ENCODE peak calls at places on chromosomes 12 and 14, in ten cellular contexts. C is sigmoid colon, Z is HCT116, Y is HL-60, Q is K562, B is stomach, T is GM23338, U is spleen, M is transverse colon, X is endothelial cell of umbilical vein. A is an unnamed sample.

GRCh38 chr12:68375701-68376469 is 43.7 kb upstream of the MDM1 start:
- DNase-seq in T (no peak), U (no peak), B (no peak), Q (no peak), C (no peak), M (no peak), Z (no peak), X (no peak), Y (no peak), A (no peak)

GRCh38 chr14:28763914-28764848 is 2.4 kb upstream of the FOXG1 start:
- DNase-seq in M (no peak), Z (no peak), X (no peak), C (no peak), B (no peak), U (no peak), T (peak), Q (no peak), Y (no peak), A (no peak)

GRCh38 chr12:56258068-56258819 is at the start of gene ANKRD52:
- DNase-seq in T (peak), C (peak), U (peak), Q (peak), B (peak), X (peak), M (peak), Y (peak), Z (no peak), A (no peak)

GRCh38 chr14:54681819-54682261 is 114.9 kb downstream of the SAMD4A start:
- DNase-seq in T (no peak), B (no peak), Z (no peak), X (peak), M (no peak), Y (no peak), C (no peak), U (no peak), Q (peak), A (no peak)

GRCh38 chr12:27081668-27082091 is 698 bp downstream of the C12orf71 start:
- DNase-seq in U (no peak), B (no peak), X (no peak), Q (peak), C (no peak), Y (no peak), M (no peak), Z (no peak), T (peak), A (no peak)

GRCh38 chr12:122097641-122098364 is 19.2 kb downstream of the MLXIP start:
- DNase-seq in X (peak), T (no peak), B (peak), M (peak), Y (no peak), Z (no peak), C (peak), U (no peak), Q (peak), A (no peak)

GRCh38 chr14:83849999-83850611 is 1679.8 kb upstream of the FLRT2 start:
- DNase-seq in U (no peak), Z (no peak), Y (no peak), B (no peak), M (no peak), X (no peak), C (no peak), T (no peak), Q (no peak), A (no peak)

GRCh38 chr12:82486524-82487235 is 128.4 kb downstream of the METTL25 start:
- DNase-seq in M (no peak), Q (no peak), C (no peak), B (no peak), Z (peak), Y (no peak), T (no peak), X (peak), U (no peak), A (no peak)

GRCh38 chr12:45518516-45519235 is 210.8 kb upstream of the ARID2 start:
- DNase-seq in Q (no peak), Z (no peak), U (no peak), M (no peak), X (no peak), C (no peak), T (no peak), B (no peak), Y (peak), A (no peak)

GRCh38 chr14:75941030-75941429 is 40.8 kb downstream of the TGFB3 start:
- DNase-seq in U (no peak), B (no peak), X (peak), Z (no peak), Q (no peak), M (no peak), Y (no peak), T (no peak), C (no peak), A (no peak)

GRCh38 chr14:62694075-62694474 is 351.2 kb downstream of the KCNH5 start:
- DNase-seq in M (no peak), X (no peak), C (no peak), Z (no peak), B (no peak), Y (no peak), Q (no peak), T (no peak), U (no peak), A (no peak)

GRCh38 chr14:99271288-99271941 is 582 bp downstream of the BCL11B start:
- DNase-seq in Q (no peak), Y (no peak), C (no peak), U (no peak), M (no peak), T (no peak), B (no peak), X (no peak), Z (no peak), A (no peak)

GRCh38 chr12:42094277-42094676 is 50.4 kb downstream of the GXYLT1 start:
- DNase-seq in C (no peak), U (no peak), M (no peak), Q (peak), B (no peak), T (no peak), Y (no peak), X (peak), Z (peak), A (no peak)

GRCh38 chr14:39265032-39265431 is 31.3 kb downstream of the MIA2 start:
- DNase-seq in B (no peak), T (no peak), Z (peak), U (no peak), Q (no peak), C (no peak), M (no peak), X (no peak), Y (peak), A (no peak)

GRCh38 chr14:44170554-44170953 is 336.5 kb downstream of the FSCB start:
- DNase-seq in X (no peak), Z (no peak), C (no peak), U (no peak), M (peak), Y (no peak), Q (no peak), B (no peak), T (no peak), A (no peak)

GRCh38 chr14:54420478-54421116 is 20.6 kb downstream of the CNIH1 start:
- DNase-seq in U (no peak), Z (peak), Y (peak), T (peak), X (peak), B (no peak), Q (peak), C (no peak), M (peak), A (no peak)

GRCh38 chr12:96986883-96987523 is 79.9 kb downstream of the NEDD1 start:
- DNase-seq in Y (no peak), M (no peak), T (peak), U (no peak), Q (peak), X (peak), B (no peak), C (no peak), Z (peak), A (no peak)

GRCh38 chr12:55642275-55643068 is 5.8 kb downstream of the OR10P1 start:
- DNase-seq in B (no peak), M (no peak), C (no peak), T (no peak), X (no peak), Z (no peak), U (peak), Y (peak), Q (no peak), A (no peak)

GRCh38 chr12:114319422-114319821 is 86.5 kb downstream of the TBX5 start:
- DNase-seq in Y (no peak), X (no peak), Q (no peak), T (no peak), M (no peak), C (no peak), U (no peak), B (no peak), Z (no peak), A (no peak)

DNA sequence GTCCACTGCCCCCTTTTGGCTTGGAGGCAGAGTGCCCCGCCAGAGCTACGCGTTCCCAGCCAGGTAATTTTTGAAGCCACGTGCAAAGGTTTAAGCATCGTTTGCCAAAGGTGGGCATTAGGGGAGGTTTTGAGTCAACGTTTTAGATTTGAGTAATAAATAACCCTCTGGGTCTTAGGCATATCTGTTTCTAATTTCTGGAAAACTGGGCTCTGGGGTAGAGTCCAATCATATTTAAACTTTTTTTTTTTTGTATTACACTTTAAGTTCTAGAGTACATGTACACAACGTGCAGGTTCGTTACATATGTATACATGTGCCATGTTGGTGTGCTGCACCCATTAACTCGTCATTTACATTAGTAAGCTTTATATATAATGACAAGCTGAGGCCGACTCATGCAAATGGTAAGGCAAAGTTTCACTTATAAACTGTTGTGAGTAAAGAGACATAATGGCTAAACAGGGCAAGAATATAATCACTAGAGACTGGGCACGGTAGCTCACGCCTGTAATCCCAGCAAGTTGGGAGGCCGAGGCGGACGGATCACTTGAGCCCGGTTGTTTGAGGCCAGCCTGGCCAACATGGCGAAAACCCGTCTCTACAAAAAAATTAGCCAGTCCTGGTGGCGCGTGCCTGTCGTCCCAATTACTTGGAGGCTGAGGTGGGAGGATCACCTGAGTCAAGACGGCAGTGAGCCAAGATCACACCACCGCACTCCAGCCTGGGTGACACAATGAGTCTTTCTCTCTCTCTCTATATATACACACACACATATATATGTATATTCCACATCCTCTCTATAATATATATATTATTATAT is 491 bp upstream of the NR2C1 start:
- DNase-seq in T (no peak), U (no peak), Z (no peak), C (no peak), B (no peak), Q (no peak), Y (no peak), X (no peak), M (no peak), A (no peak)
- TF ChIP-seq CTCF in T (peak), U (peak), Z (no peak), C (peak), B (peak), Q (peak), Y (peak), X (peak), M (peak), A (peak)

DNA sequence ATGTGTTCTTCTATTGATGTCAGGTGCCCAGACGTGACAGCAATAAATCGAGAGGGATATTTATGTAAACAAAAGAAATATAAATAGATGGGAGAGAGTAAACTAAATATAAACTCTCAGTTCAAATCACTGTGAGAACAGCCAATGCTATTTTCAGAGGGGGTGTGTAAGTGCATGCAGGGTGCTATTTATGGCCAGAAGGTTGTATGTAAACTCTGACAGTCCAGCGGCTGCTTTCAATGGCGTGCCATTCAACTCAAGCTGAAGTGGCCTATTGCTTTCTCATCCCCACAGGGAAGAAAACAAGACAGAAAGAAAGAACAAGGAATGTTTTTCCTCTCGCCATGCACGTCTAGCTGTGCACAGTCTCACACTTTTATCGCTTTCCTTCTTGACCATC is 127.2 kb downstream of the KCNA5 start:
- DNase-seq in T (no peak), Q (no peak), U (no peak), B (no peak), M (no peak), X (no peak), Z (no peak), C (no peak), Y (no peak), A (no peak)
- TF ChIP-seq POLR2AphosphoS5 in T (no peak), Q (no peak), U (no peak), B (no peak), M (no peak), X (no peak), Z (no peak), C (no peak), Y (no peak), A (no peak)

DNA sequence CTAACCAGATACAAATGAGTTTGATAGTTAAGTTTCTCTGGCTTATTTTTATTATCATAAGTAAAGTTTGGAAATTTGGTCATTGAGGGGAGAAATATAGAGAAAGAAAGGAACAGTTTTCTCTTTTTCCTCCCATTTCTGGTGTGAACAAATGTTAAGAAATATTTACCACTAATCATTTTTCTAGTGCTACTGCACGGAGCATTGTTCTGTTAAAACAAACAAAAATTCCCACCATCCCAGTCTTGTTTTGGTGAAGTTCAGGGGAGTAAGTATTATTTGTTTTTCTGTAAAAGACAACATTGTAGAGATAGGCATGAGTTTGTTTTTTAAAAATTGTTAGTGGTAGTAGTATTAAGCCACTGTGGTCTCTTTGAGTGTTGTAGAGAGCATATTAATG is 135.3 kb downstream of the FGD4 start:
- DNase-seq in B (no peak), X (no peak), Y (no peak), C (no peak), Q (no peak), M (no peak), Z (no peak), U (no peak), T (no peak), A (no peak)
- H3K27ac ChIP-seq in B (peak), X (peak), Y (peak), C (peak), Q (no peak), M (peak), Z (no peak), U (peak), T (peak), A (no peak)

GRCh38 chr14:100416921-100417451 is 93.8 kb downstream of the SLC25A47 start:
- DNase-seq in C (no peak), M (peak), X (no peak), Y (no peak), B (no peak), T (no peak), Z (no peak), Q (no peak), U (no peak), A (no peak)

GRCh38 chr14:100419856-100420255 is 96.7 kb downstream of the SLC25A47 start:
- DNase-seq in C (peak), Y (no peak), T (peak), Z (no peak), B (no peak), U (peak), M (no peak), X (no peak), Q (peak), A (no peak)

GRCh38 chr14:100415226-100415625 is 92.1 kb downstream of the SLC25A47 start:
- DNase-seq in Y (no peak), C (no peak), X (no peak), M (no peak), Z (no peak), U (no peak), B (no peak), T (no peak), Q (no peak), A (no peak)

GRCh38 chr14:100416081-100416480 is 92.9 kb downstream of the SLC25A47 start:
- DNase-seq in X (no peak), B (no peak), M (no peak), Y (no peak), T (no peak), Z (no peak), U (no peak), C (no peak), Q (no peak), A (no peak)

DNA sequence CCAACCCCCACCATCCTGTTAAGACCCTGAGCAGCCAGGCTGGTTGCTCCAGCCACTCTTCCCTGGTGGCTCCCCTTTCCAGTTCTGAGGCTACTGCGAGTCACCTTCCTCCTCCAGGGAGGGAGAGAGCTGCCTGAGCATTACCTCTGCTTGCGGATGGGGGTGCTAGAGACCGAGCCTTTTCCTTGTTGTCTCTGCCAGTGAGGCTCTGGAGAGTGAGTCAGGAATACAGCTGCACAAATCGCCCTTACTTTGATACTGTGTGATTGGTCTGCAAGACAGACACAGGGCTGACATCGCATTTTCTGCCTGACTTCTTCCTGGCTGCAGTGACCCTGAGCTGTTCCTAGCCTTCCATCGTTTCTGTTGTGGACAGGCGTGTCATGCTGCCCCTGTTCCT is 94.3 kb downstream of the SLC25A47 start:
- DNase-seq in T (peak), X (peak), C (peak), M (peak), Z (peak), U (peak), B (peak), Q (peak), Y (no peak), A (peak)
- TF ChIP-seq CTCF in T (peak), X (peak), C (peak), M (peak), Z (peak), U (peak), B (peak), Q (peak), Y (no peak), A (peak)